ENCODE peak calls at places on chromosome 20, in six cellular contexts. B, U, A, J, D and O are unnamed samples.

GRCh38 chr20:46713957-46714834 is 4.7 kb downstream of the SLC2A10 start:
- DNase-seq in B (no peak), U (no peak), J (no peak), D (no peak), A (peak), O (no peak)

GRCh38 chr20:47029845-47030244 is 135.2 kb downstream of the EYA2 start:
- DNase-seq in B (no peak), J (no peak), A (peak), D (no peak), U (no peak), O (no peak)

GRCh38 chr20:32206383-32207210 is 946 bp downstream of the PLAGL2 start:
- DNase-seq in U (peak), A (no peak), D (no peak), B (no peak), J (no peak), O (peak)

GRCh38 chr20:58135441-58136170 is 92.8 kb downstream of the ANKRD60 start:
- DNase-seq in A (no peak), J (no peak), B (no peak), U (no peak), D (peak), O (peak)

GRCh38 chr20:11766961-11767360 is 150.7 kb upstream of the BTBD3 start:
- DNase-seq in B (no peak), D (no peak), U (no peak), J (no peak), A (no peak), O (no peak)

GRCh38 chr20:36066777-36067176 is 87.8 kb upstream of the EPB41L1 start:
- DNase-seq in D (no peak), J (peak), U (no peak), B (no peak), A (peak), O (no peak)

GRCh38 chr20:57047281-57048026 is 219.0 kb downstream of the BMP7 start:
- DNase-seq in A (peak), D (peak), J (no peak), U (no peak), B (peak), O (peak)

GRCh38 chr20:57666106-57666833 is 43.5 kb downstream of the PMEPA1 start:
- DNase-seq in J (no peak), D (no peak), A (no peak), B (no peak), U (peak), O (no peak)

GRCh38 chr20:44390280-44390679 is 34.8 kb downstream of the HNF4A start:
- DNase-seq in A (no peak), D (no peak), B (no peak), U (peak), J (no peak), O (no peak)

GRCh38 chr20:23161244-23161875 is 75.2 kb upstream of the CD93 start:
- DNase-seq in D (no peak), J (no peak), B (no peak), A (no peak), U (peak), O (no peak)

GRCh38 chr20:63739129-63740069 is at the start of gene SLC2A4RG:
- DNase-seq in A (peak), B (peak), J (peak), D (peak), U (peak), O (peak)

GRCh38 chr20:34045294-34045693 is 51.6 kb downstream of the RALY start:
- DNase-seq in A (peak), B (no peak), J (peak), D (no peak), U (no peak), O (no peak)

GRCh38 chr20:43460172-43460829 is 2.6 kb downstream of the SRSF6 start:
- DNase-seq in D (no peak), U (no peak), B (no peak), J (no peak), A (no peak), O (no peak)

GRCh38 chr20:51886341-51886740 is 84.0 kb upstream of the SALL4 start:
- DNase-seq in B (no peak), D (no peak), A (no peak), U (no peak), J (no peak), O (no peak)

GRCh38 chr20:32984196-32984595 is 20.0 kb downstream of the SUN5 start:
- DNase-seq in J (no peak), D (no peak), A (no peak), B (no peak), U (no peak), O (no peak)

GRCh38 chr20:57555457-57556184 is 5.3 kb upstream of the PCK1 start:
- DNase-seq in B (no peak), U (no peak), J (no peak), D (no peak), A (no peak), O (no peak)

GRCh38 chr20:1888796-1889463 is 6.3 kb upstream of the SIRPA start:
- DNase-seq in U (no peak), D (peak), A (no peak), B (no peak), J (no peak), O (peak)

GRCh38 chr20:43564993-43565757 is 6.3 kb downstream of the SGK2 start:
- DNase-seq in D (no peak), J (no peak), A (no peak), U (no peak), B (no peak), O (no peak)

GRCh38 chr20:48202774-48203173 is 417.5 kb upstream of the SULF2 start:
- DNase-seq in A (no peak), U (no peak), D (no peak), J (no peak), B (no peak), O (no peak)

GRCh38 chr20:43590392-43591303 is at the start of gene IFT52:
- DNase-seq in B (peak), D (peak), A (peak), U (peak), J (peak), O (peak)

GRCh38 chr20:2178328-2179232 is 77.0 kb downstream of the STK35 start:
- DNase-seq in J (no peak), B (no peak), U (no peak), A (peak), D (no peak), O (no peak)

GRCh38 chr20:19401096-19401495 is 188.7 kb downstream of the SLC24A3 start:
- DNase-seq in B (no peak), D (no peak), A (no peak), U (no peak), J (no peak), O (no peak)

GRCh38 chr20:49729780-49730179 is 16.1 kb upstream of the B4GALT5 start:
- DNase-seq in J (no peak), B (no peak), U (peak), D (no peak), A (no peak), O (no peak)

GRCh38 chr20:39429716-39430115 is 467.6 kb downstream of the DHX35 start:
- DNase-seq in U (no peak), J (no peak), A (no peak), B (peak), D (no peak), O (no peak)
- TF ChIP-seq CTCF in U (no peak), J (no peak), A (no peak), B (no peak), D (no peak), O (peak)

DNA sequence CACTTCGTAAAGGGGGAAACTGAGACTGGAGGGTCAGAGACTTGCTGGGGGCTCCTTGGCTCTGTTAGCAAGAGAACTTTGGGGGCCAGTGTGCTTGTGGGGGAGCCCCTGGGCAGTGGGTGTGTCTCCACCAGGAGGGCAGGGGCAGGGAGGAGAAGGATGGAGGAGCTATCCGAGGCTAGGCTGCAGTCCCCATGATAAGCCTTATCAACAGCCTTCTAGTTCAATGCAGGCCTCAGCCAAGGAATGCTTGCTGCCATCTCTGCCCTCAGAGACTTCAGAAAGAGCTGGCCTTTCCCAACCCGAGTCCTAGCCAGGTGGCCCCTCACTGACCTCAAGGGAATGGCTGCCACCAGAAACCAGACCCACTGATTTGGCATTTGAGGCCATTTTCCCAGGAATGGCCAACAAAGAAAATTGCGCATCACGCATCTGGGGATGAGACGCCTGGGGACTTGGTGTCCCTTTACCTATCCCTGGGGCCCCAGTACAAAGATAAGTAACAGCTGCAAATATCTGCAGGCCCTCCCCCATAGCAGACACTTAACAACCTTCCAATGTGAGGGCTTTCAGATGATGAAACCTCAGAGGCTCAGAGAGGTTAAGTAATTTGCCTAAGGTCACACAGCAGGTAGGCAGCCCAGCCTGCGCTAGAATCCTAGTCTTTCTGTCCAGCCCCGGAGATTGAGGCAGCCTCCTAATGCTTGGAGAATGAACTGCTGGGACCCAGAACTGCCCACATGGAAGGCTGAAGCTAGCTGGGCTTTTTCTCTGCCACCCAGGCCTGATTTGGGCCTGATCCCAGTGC is 4.9 kb downstream of the TGM2 start:
- DNase-seq in A (no peak), D (no peak), U (no peak), B (no peak), J (no peak), O (no peak)
- H3K27ac ChIP-seq in A (no peak), D (no peak), U (peak), B (peak), J (no peak), O (no peak)

DNA sequence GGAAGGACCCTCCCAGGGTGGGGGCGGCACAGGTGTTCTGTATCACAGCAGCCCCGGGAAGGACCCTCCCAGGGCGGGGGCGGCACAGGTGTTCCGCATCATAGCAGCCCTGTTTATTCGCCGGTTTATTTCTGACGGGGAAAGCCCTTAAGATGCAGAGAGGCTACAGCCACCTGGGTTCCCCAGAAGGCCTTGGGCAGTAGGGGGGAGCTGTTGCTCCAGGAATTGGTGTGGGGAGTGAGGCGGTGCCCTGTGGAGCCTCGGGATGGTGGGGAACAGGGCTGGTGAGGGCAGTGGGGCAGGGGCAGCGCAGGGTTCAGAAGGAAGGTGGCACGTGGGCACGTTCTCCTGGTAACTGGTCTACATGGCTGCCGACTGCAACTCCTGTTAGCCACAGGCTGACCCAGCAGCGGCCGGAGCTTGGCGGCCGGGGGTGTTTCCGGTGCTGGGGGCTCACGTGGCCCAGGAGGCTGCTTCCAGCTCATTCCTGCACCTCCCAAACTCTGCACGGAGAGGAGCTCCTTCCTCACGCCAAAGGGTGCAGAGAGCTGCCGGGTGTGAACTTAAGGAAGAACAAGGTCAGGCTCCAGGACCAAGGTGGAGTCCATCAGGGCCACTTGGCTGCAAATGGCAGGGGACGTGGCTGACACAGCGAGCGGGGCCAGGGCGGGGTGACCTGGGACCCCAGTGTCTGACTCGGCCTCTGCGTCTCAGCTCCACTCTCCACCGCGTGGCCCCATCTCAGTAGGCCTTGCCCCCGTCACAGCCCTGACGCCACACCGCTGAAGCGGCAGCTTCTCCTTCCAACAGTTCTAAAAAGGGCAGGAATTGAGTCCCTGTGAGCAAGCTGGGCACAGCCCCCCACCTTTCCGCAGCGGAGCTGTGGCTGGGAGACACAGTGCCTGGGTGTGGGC is 13.2 kb downstream of the SLCO4A1 start:
- DNase-seq in D (no peak), J (no peak), A (no peak), B (no peak), U (no peak), O (no peak)
- TF ChIP-seq CTCF in D (no peak), J (no peak), A (no peak), B (no peak), U (no peak), O (no peak)

GRCh38 chr20:17822540-17823155 is 122.9 kb downstream of the BANF2 start:
- DNase-seq in U (no peak), J (no peak), D (no peak), B (no peak), A (no peak), O (no peak)
- H3K27ac ChIP-seq in U (no peak), J (peak), D (no peak), B (no peak), A (no peak), O (no peak)

GRCh38 chr20:4610871-4611270 is 110.8 kb upstream of the PRND start:
- DNase-seq in D (no peak), U (peak), A (no peak), J (no peak), B (no peak), O (no peak)
- TF ChIP-seq CTCF in D (no peak), U (no peak), A (no peak), J (no peak), B (no peak), O (no peak)

DNA sequence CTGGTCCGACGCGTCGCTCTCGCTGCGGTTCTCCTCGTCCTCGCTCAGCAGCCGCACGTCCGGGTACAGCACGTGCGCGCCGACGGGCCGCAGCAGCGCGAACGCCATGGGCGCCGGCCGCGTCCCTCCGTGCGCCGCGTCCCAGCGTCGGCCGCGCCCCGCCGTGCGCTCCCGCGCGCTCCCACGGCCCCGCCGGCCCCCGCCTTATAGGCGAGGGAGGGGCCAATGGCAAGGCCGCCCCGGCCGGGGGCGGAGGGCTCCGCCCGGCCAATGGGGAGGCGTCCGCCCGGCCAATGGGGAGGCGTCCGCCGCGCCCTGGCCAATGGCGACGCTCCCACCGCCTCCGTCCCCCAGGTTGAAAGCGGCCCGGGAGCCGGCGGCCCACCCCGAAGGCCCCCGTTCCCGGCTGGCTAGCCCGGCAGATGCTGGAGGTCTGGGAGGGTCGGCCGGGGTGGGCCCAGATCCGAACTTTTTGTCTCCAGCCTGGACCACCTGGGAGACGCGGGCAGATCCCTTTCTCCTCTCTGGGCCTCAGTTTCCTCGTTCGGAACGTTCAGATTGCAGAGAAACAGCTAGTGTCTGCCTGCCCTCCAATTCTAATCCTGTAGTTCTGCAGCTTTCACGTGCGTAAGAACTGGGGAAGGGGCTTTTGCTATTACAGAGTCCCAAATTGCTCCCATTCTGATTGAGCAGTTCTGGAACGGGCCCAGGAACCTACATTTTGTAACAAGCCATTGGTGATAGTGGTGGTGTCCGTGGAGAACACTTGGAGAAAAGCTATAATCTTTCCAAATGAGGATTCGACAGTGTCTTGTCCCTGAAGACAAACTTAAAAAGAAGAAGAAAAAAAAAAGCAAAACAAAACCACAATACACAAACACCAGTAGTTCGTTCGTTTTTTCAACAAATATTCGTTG is at the start of gene TCF15:
- DNase-seq in A (no peak), U (peak), D (no peak), J (no peak), B (no peak), O (peak)
- H3K27ac ChIP-seq in A (no peak), U (no peak), D (no peak), J (no peak), B (no peak), O (no peak)

GRCh38 chr20:13870349-13870748 is 85.5 kb downstream of the NDUFAF5 start:
- DNase-seq in U (no peak), A (no peak), B (no peak), D (no peak), J (no peak), O (no peak)
- TF ChIP-seq CTCF in U (no peak), A (no peak), B (no peak), D (no peak), J (no peak), O (peak)

DNA sequence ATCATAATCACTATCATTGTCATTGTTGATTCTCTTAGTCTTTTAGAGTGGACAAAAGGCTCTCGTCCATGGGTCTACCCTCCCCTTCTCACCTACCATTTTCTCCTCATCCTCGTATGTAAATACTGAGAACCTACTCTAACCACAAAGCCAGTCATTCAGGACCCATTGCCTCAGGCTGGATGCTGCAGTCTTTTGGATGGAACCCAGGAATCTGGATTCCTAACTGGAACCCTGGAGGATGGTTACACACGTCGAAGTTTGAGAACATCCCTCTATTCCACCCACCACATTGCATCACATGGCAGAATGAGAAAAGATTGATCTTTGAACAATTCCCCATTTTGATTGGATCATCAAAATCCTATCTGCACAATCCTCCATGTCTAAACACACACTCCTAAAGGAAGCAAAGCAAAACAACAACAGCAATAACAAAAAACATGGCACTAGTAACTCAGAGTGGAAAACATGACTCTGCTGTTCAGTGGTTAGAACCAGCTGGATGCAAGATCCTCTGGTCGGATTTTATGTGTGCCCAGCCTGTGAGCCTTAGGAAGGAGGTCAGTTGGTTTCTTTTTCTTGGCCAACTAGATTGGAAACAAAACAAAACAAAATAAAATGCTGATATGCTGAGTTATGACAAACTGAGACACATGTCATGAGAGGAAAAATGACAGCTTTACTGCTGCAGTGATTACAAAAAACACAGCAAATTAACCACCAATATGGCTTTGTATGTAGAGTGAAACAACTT is 38.0 kb downstream of the TSHZ2 start:
- DNase-seq in B (no peak), J (no peak), A (no peak), U (no peak), D (no peak), O (no peak)
- H3K27ac ChIP-seq in B (no peak), J (no peak), A (no peak), U (no peak), D (no peak), O (no peak)

DNA sequence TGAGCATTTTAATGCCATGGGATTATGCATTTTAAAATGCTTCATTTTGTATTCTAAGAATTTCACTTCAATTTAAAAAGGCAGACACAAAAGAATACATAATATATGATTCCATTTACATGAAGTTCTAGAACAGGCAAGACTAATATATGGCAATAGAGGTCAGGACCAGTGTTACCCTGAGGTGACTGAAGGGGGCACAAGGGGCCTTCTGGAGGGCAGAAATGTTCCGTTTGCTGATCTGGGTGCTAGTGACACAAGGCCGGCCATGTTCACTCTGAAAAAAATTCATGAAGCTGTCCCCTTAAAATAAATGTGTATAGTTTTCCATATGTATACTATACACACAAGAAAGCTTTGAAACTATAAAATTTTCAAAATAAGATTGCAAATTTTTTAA is 28.5 kb downstream of the TASP1 start:
- DNase-seq in A (no peak), J (no peak), U (no peak), D (no peak), B (peak), O (no peak)
- TF ChIP-seq CTCF in A (no peak), J (no peak), U (peak), D (no peak), B (no peak), O (no peak)